ENCODE peak calls at places on chromosomes 7 and 10, in seven cellular contexts. G, O, R, Z, Y, M and Q are unnamed samples.

GRCh38 chr10:86211691-86212390 is 154.8 kb downstream of the GRID1 start:
- DNase-seq in Z (no peak), M (no peak), R (no peak), G (no peak), Y (no peak), O (no peak), Q (no peak)

GRCh38 chr7:141071260-141071854 is 2.5 kb upstream of the TMEM178B start:
- DNase-seq in O (peak; percentile 74), Y (peak; percentile 86), M (peak; percentile 54), Z (no peak), G (peak; percentile 82), R (no peak), Q (no peak)

GRCh38 chr10:14583252-14583651 is 191.4 kb downstream of the FAM107B start:
- DNase-seq in O (no peak), Y (no peak), Z (no peak), R (no peak), G (no peak), M (no peak), Q (no peak)

GRCh38 chr7:98616381-98617050 is 569 bp upstream of the NPTX2 start:
- DNase-seq in R (no peak), O (no peak), M (no peak), Y (peak; percentile 69), Z (no peak), G (peak; percentile 61), Q (no peak)

GRCh38 chr10:24718031-24718855 is 5.4 kb downstream of the ARHGAP21 start:
- DNase-seq in Y (no peak), R (peak; percentile 85), G (no peak), Z (peak; percentile 90), O (no peak), M (no peak), Q (peak; percentile 66)

GRCh38 chr7:141294122-141294829 is 220.4 kb downstream of the TMEM178B start:
- DNase-seq in M (no peak), Y (no peak), O (no peak), R (no peak), Z (no peak), G (no peak), Q (no peak)

GRCh38 chr7:112708236-112708635 is 82.0 kb downstream of the TMEM168 start:
- DNase-seq in O (peak; percentile 5), G (peak; percentile 68), M (no peak), Z (no peak), R (no peak), Y (no peak), Q (no peak)

GRCh38 chr10:131684976-131685375 is 215.8 kb upstream of the PPP2R2D start:
- DNase-seq in M (no peak), Z (no peak), O (no peak), Y (no peak), R (no peak), G (no peak), Q (no peak)

GRCh38 chr10:93068411-93069244 is 5.1 kb upstream of the CYP26A1 start:
- DNase-seq in O (no peak), Z (peak; percentile 54), G (no peak), Y (peak; percentile 57), R (peak; percentile 55), M (no peak), Q (no peak)

GRCh38 chr10:77351386-77351785 is 286.2 kb downstream of the KCNMA1 start:
- DNase-seq in R (peak; percentile 77), Z (peak; percentile 79), O (no peak), M (no peak), Y (no peak), G (no peak), Q (no peak)

GRCh38 chr10:70063418-70064098 is 10.9 kb downstream of the MACROH2A2 start:
- DNase-seq in Y (no peak), R (no peak), Z (no peak), G (no peak), M (no peak), O (no peak), Q (no peak)

GRCh38 chr10:68047554-68048327 is 27.3 kb downstream of the HERC4 start:
- DNase-seq in O (no peak), Y (no peak), M (no peak), G (no peak), Z (no peak), R (peak; percentile 15), Q (no peak)

GRCh38 chr7:148914208-148914777 is 30.2 kb upstream of the EZH2 start:
- DNase-seq in G (peak; percentile 35), Y (no peak), O (no peak), M (no peak), Z (peak; percentile 85), R (peak; percentile 58), Q (peak; percentile 76)

GRCh38 chr10:58698777-58699356 is 186.2 kb downstream of the BICC1 start:
- DNase-seq in M (no peak), Z (no peak), R (no peak), G (no peak), Y (no peak), O (no peak), Q (no peak)

GRCh38 chr10:118692911-118693310 is 61.9 kb downstream of the CACUL1 start:
- DNase-seq in M (no peak), R (peak; percentile 79), O (no peak), Y (no peak), G (no peak), Z (peak; percentile 94), Q (peak; percentile 29)

DNA sequence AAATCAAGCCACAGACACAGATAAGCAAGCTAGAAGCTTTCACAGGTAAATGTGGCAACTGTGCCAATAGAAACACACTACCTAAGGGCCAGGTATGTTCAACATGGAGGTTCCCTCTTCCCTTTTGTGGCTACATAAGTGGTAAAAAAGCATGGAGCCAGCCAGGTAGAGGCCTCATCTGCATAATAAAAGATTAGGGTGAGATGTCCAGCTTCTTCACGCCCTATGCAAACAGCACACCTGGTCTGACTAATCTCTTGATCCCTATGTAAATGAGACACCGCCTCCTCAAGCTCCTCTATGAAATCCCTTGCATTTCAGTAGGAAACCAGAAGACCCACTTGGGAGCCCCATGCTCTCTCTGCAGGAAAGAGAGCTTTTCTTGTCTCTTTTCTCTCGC is 282.2 kb downstream of the NEBL start:
- DNase-seq in G (peak; percentile 21), Y (peak; percentile 74), Z (no peak), M (peak; percentile 34), O (no peak), R (no peak), Q (no peak)
- H4K8ac ChIP-seq in G (no peak overlapping the region), Y (no peak overlapping the region), Z (no peak overlapping the region), M (no peak overlapping the region), O (no peak overlapping the region), R (no peak overlapping the region), Q (no peak overlapping the region)

GRCh38 chr7:75811894-75812678 is 1.5 kb downstream of the CCL24 start:
- DNase-seq in Y (no peak), M (no peak), G (no peak), R (no peak), O (no peak), Z (no peak), Q (no peak)
- H2BK5ac ChIP-seq in Y (no peak overlapping the region), M (no peak overlapping the region), G (no peak overlapping the region), R (no peak overlapping the region), O (no peak overlapping the region), Z (no peak overlapping the region), Q (no peak overlapping the region)

GRCh38 chr7:78114993-78115392 is 316.4 kb downstream of the PHTF2 start:
- DNase-seq in G (no peak), Z (no peak), Y (no peak), R (no peak), O (no peak), M (no peak), Q (no peak)
- H4K8ac ChIP-seq in G (no peak overlapping the region), Z (no peak overlapping the region), Y (no peak overlapping the region), R (no peak overlapping the region), O (no peak overlapping the region), M (no peak overlapping the region), Q (no peak overlapping the region)

DNA sequence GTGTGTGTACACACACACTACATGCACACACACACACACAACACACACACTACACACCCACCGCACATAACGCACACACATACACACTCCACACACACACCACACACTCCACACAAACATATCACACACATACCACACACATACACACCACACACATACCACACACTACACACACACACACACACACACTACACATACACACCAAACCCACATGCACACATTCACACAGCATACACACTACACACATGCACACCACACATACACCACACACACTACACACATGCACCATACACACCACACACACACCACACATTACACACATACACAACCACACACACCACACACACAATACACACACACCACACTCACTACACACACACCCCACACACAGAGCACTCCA is 66.3 kb downstream of the MKI67 start:
- DNase-seq in Z (no peak), R (no peak), O (no peak), M (no peak), G (no peak), Y (no peak), Q (no peak)
- H2BK5ac ChIP-seq in Z (peak overlapping the region; percentile 77), R (no peak overlapping the region), O (no peak overlapping the region), M (peak overlapping the region; percentile 75), G (no peak overlapping the region), Y (no peak overlapping the region), Q (no peak overlapping the region)

DNA sequence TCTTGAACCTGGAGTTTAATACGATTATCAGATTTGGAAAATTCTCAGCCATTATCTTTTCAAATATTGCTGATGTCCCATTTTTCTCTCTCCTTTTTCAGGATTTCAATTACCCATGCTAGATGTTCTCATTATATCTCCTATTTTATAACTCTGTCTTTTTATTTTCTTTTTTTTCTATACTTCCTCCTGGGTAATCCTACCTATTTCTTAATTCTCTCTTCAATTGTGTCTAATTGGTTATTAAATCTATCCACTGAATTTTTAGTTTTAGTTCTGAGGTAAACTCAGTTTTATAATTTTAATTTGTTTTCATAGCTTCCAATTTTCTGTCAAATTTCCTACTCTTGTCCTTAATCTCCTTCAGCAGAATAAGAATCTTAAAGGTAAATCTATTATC is 15.6 kb downstream of the STEAP1 start:
- DNase-seq in Z (no peak), G (no peak), O (no peak), M (no peak), Y (no peak), R (no peak), Q (no peak)
- H4K8ac ChIP-seq in Z (no peak overlapping the region), G (no peak overlapping the region), O (no peak overlapping the region), M (no peak overlapping the region), Y (no peak overlapping the region), R (no peak overlapping the region), Q (no peak overlapping the region)